ENCODE peak calls at places on chromosomes 13 and 19, in seven cellular contexts. N is left ventricle myocardium inferior, A is fibroblast of lung, I is mammary epithelial cell, W is GM12865, S is neural progenitor cell, J is AG09309. B is an unnamed sample.
A peak's percentile ranks its signal among the peaks of the same experiment; 100 is the strongest.

GRCh38 chr19:46330319-46330918 is 16.5 kb upstream of the PPP5C start:
- DNase-seq in J (no peak), I (no peak), W (no peak), N (no peak), S (no peak), A (no peak), B (no peak)

GRCh38 chr19:12994701-12995595 is at the start of gene NFIX:
- DNase-seq in A (peak; percentile 60), I (peak; percentile 62), J (no peak), N (peak; percentile 81), S (peak; percentile 89), W (peak; percentile 35), B (peak; percentile 64)

GRCh38 chr19:45824041-45824471 is 8.9 kb upstream of the RSPH6A start:
- DNase-seq in N (no peak), A (peak; percentile 54), W (no peak), I (peak; percentile 63), S (no peak), J (no peak), B (no peak)

GRCh38 chr13:109273326-109273751 is 513.0 kb downstream of the IRS2 start:
- DNase-seq in J (no peak), N (no peak), W (no peak), A (peak; percentile 59), S (no peak), I (peak; percentile 91), B (peak; percentile 37)

GRCh38 chr13:108728370-108728769 is 99.0 kb downstream of the MYO16 start:
- DNase-seq in S (peak; percentile 69), I (no peak), J (no peak), N (no peak), A (no peak), W (no peak), B (no peak)

GRCh38 chr19:55640043-55640576 is 692 bp upstream of the ZNF580 start:
- DNase-seq in S (peak; percentile 50), N (peak; percentile 65), A (peak; percentile 76), I (peak; percentile 58), J (no peak), W (peak; percentile 95), B (peak; percentile 59)

GRCh38 chr13:98570929-98571372 is 6.0 kb downstream of the STK24 start:
- DNase-seq in N (no peak), A (peak; percentile 45), I (peak; percentile 81), S (no peak), J (no peak), W (peak; percentile 93), B (peak; percentile 50)

GRCh38 chr19:47176071-47176626 is 45.5 kb downstream of the SAE1 start:
- DNase-seq in J (peak; percentile 58), N (no peak), W (no peak), A (peak; percentile 88), S (no peak), I (no peak), B (peak; percentile 70)

GRCh38 chr13:90416519-90416918 is 931.0 kb upstream of the MIR17HG start:
- DNase-seq in N (no peak), A (peak; percentile 94), J (peak; percentile 55), S (no peak), I (peak; percentile 24), W (no peak), B (peak; percentile 50)

GRCh38 chr13:98879965-98880364 is 97.9 kb downstream of the DOCK9 start:
- DNase-seq in S (no peak), A (no peak), W (no peak), J (no peak), N (no peak), I (no peak), B (no peak)

GRCh38 chr13:107365466-107366215 is 797.7 kb upstream of the ARGLU1 start:
- DNase-seq in S (no peak), I (no peak), J (no peak), A (peak; percentile 74), N (no peak), W (no peak), B (peak; percentile 39)

GRCh38 chr13:27372896-27373295 is 51.5 kb upstream of the GTF3A start:
- DNase-seq in J (no peak), I (no peak), A (no peak), W (no peak), N (no peak), S (peak; percentile 40), B (no peak)

GRCh38 chr13:28137556-28137955 is 789 bp upstream of the PAN3 start:
- DNase-seq in S (peak; percentile 26), I (no peak), W (no peak), N (no peak), J (no peak), A (no peak), B (no peak)

GRCh38 chr19:29851769-29852521 is 40.2 kb downstream of the CCNE1 start:
- DNase-seq in J (no peak), I (no peak), A (no peak), W (peak; percentile 93), N (no peak), S (no peak), B (no peak)

GRCh38 chr19:18406749-18407148 is 9.3 kb upstream of the LRRC25 start:
- DNase-seq in I (no peak), N (no peak), S (no peak), W (no peak), J (no peak), A (no peak), B (no peak)

GRCh38 chr13:104106705-104107393 is 1040.6 kb upstream of the SLC10A2 start:
- DNase-seq in I (peak; percentile 66), S (no peak), J (no peak), A (peak; percentile 75), W (no peak), N (no peak), B (peak; percentile 47)

DNA sequence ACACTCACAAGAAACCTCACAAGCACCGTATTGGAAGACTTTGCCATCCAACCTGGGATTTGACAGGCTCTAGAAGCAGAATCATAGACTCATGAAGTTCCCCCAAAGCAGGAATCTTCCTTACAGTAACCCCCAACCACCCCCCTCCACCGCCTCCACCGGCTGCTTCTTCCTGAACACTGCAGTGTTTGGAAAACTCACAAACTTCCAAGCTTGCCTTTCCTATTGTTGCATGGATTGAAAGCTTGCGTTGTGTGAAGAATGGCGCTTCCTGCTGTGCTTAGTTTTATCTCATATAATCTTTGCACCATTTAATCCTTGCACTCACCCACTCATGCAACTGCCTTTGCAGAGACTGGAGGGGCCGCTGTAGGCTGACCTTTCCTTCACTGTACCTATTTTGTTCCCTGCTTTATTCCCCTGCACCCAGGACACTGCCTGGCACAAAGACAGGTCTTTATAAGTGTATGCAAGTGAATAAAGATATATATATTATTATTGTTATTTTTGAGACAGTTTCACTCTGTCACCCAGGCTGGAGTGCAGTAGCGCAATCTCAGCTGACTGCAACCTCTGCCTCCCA is 3.7 kb downstream of the ALOX5AP start:
- DNase-seq in I (no peak), W (no peak), J (no peak), S (peak; percentile 39), N (no peak), A (no peak), B (no peak)
- H3K4me3 ChIP-seq in I (no peak overlapping the region), W (no peak overlapping the region), J (no peak overlapping the region), S (no peak overlapping the region), N (no peak overlapping the region), A (no peak overlapping the region), B (no peak overlapping the region)

DNA sequence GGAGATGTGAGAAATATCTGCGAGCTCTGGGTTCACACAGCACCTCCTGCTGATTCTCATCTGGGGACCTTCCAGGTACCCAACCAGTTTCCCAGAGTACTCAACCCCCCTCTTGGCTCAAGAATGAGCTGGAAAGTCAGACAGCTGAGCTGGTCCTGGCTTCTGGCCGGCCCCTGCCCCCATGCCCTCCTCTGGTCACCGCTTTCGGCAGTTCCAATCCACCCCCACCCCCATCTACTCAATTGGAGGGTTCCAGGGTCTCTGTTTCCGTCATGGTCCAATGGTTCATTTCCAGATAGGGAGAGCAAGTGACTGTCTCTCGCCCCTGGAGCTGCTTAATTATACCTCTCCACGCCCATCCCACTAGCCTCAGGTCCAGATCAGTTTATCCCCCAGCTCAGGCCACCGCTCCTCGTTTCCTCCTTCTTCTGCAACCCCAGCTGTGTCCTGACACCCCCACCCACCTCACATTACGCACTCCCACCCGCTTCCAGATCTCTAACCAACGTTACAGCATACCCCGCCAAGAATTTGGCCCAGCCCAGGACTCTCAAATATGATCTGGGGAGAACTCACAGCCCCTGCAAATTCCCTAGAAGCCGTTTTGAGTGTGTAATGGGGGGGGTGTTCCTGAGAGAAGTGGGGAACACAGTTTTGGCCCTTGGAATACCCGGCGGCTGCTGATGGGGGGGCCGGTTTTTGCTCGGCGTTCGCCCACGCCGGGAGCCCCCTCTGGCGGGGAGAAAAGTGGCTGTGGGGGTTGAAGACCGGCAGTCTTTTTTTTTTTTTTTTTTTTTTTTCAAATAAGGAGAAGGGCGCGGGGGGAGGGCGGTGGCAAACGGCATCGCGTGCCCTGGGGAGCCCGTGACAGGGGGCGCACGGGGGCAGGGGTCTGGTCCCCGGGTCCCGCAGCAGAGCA is 1.8 kb upstream of the PDE4A start:
- DNase-seq in I (no peak), S (peak; percentile 68), J (no peak), N (no peak), A (peak; percentile 46), W (no peak), B (peak; percentile 41)
- TF ChIP-seq CTCF in I (no peak), S (peak; percentile 20), J (peak; percentile 15), N (no peak), A (no peak), W (peak; percentile 8), B (peak; percentile 31)

DNA sequence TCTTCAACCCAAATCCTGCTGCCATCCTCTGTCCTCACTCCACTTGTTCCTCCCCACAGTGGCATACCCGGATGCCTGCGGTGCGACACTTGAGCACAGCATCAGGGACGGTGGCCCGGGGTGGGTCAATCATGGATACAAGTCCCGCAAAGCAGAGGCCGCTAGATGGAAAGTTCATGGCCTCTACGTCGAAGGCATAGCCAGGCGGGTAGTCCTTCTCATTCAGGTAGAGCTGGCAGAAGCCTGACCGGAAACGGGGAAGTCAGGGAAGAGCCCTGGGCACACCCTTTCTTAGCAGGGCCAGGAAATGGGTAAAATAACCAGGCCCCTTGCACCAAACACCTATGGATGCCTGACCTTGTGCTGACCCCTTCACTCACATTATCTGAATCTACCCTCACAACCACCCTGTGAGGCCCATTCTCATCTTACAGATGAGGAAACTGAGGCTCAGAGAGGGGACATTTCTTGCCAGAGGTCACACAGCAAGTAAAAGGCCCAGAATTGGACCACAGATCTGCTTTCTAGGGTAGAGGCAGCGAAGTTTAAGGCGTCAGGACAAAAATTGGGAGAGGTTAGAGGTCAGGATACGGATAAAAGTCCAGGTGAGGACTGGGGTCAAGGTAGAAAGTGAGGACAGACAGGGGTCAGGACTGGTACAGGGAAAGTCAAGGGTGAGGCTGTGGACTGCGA is 6.5 kb downstream of the ATP4A start:
- DNase-seq in W (no peak), J (no peak), N (no peak), S (no peak), I (no peak), A (no peak), B (no peak)
- H3K4me3 ChIP-seq in W (no peak overlapping the region), J (no peak overlapping the region), N (peak overlapping the region; percentile 56), S (peak overlapping the region; percentile 54), I (no peak overlapping the region), A (no peak overlapping the region), B (no peak overlapping the region)

DNA sequence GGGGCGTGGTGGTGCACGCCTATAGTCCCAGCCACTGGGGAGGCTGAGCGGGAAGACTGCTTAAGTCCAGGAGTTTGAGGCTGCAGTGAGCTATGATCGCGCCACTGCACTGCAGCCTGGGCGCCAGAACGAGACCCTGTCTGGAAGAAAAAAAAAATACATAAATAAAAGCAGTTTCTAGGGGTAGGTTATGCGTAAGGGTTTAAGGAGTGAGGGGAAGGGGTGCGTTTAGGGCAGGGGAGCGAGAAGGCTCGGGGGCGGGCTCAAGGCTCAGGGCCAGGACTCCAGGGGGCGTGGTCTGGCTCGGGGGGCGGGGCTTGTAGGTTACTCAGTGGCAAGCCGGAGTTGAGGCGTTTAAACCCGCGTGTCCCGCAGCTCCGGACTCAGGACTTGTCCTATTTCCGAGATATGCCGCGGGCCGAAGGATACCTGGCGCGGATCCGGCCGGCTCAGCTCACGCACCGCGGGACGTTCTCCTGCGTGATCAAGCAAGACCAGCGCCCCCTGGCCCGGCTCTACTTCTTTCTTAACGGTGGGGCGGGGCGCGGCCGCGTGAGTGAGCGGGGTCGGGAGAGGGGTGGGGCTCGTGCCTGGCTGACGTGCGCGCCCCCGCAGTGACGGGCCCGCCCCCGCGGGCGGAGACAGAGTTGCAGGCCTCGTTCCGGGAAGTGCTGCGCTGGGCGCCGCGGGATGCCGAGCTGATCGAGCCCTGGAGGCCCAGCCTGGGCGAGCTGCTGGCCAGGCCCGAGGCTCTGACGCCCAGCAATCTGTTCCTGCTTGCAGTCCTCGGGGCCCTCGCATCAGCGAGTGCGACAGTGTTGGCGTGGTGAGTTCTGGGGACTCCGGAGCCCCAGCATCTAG is 10.8 kb downstream of the SPACA6 start:
- DNase-seq in I (peak; percentile 89), J (peak; percentile 66), S (peak; percentile 97), A (peak; percentile 92), N (peak; percentile 98), W (peak; percentile 97), B (peak; percentile 97)
- TF ChIP-seq CTCF in I (peak; percentile 58), J (peak; percentile 46), S (peak; percentile 65), A (peak; percentile 39), N (peak; percentile 62), W (peak; percentile 46), B (peak; percentile 37)